ENCODE peak calls at places on chromosomes 1 and 21, in six cellular contexts. W is dorsolateral prefrontal cortex; G is heart left ventricle; E is astrocyte of the spinal cord; O is CD8-positive, alpha-beta T cell; A is ovary. X is an unnamed sample.

GRCh38 chr1:58823481-58824010 is 39.7 kb upstream of the JUN start:
- DNase-seq in W (no peak), G (no peak), E (peak; percentile 95), O (no peak), A (no peak), X (no peak)

GRCh38 chr21:46179708-46180078 is 4.6 kb downstream of the SPATC1L start:
- DNase-seq in W (no peak), G (no peak), E (no peak), O (no peak), A (no peak), X (no peak)

GRCh38 chr1:14794136-14794768 is 195.8 kb downstream of the KAZN start:
- DNase-seq in W (no peak), G (no peak), E (no peak), O (no peak), A (no peak), X (no peak)

GRCh38 chr1:117671781-117672501 is 66.1 kb downstream of the TENT5C start:
- DNase-seq in W (peak; percentile 48), G (peak; percentile 60), E (peak; percentile 27), O (no peak), A (peak; percentile 60), X (peak; percentile 78)

GRCh38 chr1:227762231-227762911 is 27.1 kb downstream of the SNAP47 start:
- DNase-seq in W (peak; percentile 82), G (peak; percentile 90), E (peak; percentile 79), O (peak; percentile 91), A (peak; percentile 89), X (peak; percentile 88)

GRCh38 chr1:188089461-188089860 is 1260.7 kb downstream of the PLA2G4A start:
- DNase-seq in W (no peak), G (no peak), E (no peak), O (no peak), A (no peak), X (no peak)

GRCh38 chr1:88463401-88463800 is 220.7 kb upstream of the PKN2 start:
- DNase-seq in W (no peak), G (no peak), E (no peak), O (no peak), A (no peak), X (no peak)

GRCh38 chr21:36478207-36478701 is 1.7 kb downstream of the CLDN14 start:
- DNase-seq in W (no peak), G (no peak), E (peak; percentile 80), O (no peak), A (no peak), X (no peak)

GRCh38 chr1:121444096-121444495 is 259.3 kb downstream of the SRGAP2C start:
- DNase-seq in W (no peak), G (no peak), E (no peak), O (no peak), A (no peak), X (no peak)

GRCh38 chr1:41436281-41437010 is 48.0 kb downstream of the EDN2 start:
- DNase-seq in W (no peak), G (no peak), E (no peak), O (no peak), A (no peak), X (no peak)

GRCh38 chr1:108955881-108956280 is 7.4 kb downstream of the CLCC1 start:
- DNase-seq in W (no peak), G (no peak), E (no peak), O (no peak), A (no peak), X (no peak)

GRCh38 chr1:162536511-162536910 is 25.0 kb upstream of the UAP1 start:
- DNase-seq in W (no peak), G (no peak), E (peak; percentile 51), O (no peak), A (no peak), X (no peak)

GRCh38 chr21:33549848-33550771 is 7.3 kb downstream of the SON start:
- DNase-seq in W (no peak), G (no peak), E (no peak), O (no peak), A (no peak), X (no peak)

GRCh38 chr1:34511802-34512201 is 243.0 kb upstream of the GJB5 start:
- DNase-seq in W (no peak), G (no peak), E (no peak), O (no peak), A (no peak), X (no peak)

GRCh38 chr1:86396503-86396900 is 379 bp upstream of the ODF2L start:
- DNase-seq in W (peak; percentile 14), G (no peak), E (no peak), O (no peak), A (no peak), X (no peak)

GRCh38 chr1:182175340-182176068 is 114.0 kb upstream of the ZNF648 start:
- DNase-seq in W (no peak), G (no peak), E (no peak), O (no peak), A (no peak), X (peak; percentile 64)

GRCh38 chr21:45324430-45325205 is 36.9 kb upstream of the POFUT2 start:
- DNase-seq in W (no peak), G (no peak), E (no peak), O (no peak), A (no peak), X (peak; percentile 36)

GRCh38 chr1:113109908-113110554 is 37.0 kb downstream of the LRIG2 start:
- DNase-seq in W (peak; percentile 51), G (peak; percentile 17), E (peak; percentile 93), O (no peak), A (peak; percentile 66), X (no peak)

GRCh38 chr1:54273092-54273836 is 73.3 kb downstream of the MRPL37 start:
- DNase-seq in W (peak; percentile 84), G (peak; percentile 56), E (peak; percentile 91), O (no peak), A (peak; percentile 91), X (peak; percentile 58)

GRCh38 chr1:9728451-9729295 is 77.1 kb downstream of the PIK3CD start:
- DNase-seq in W (peak; percentile 39), G (no peak), E (no peak), O (peak; percentile 79), A (no peak), X (no peak)

GRCh38 chr21:45112371-45112770 is 38.0 kb downstream of the ADARB1 start:
- DNase-seq in W (no peak), G (no peak), E (no peak), O (no peak), A (no peak), X (no peak)

GRCh38 chr1:218847966-218848365 is 325.7 kb upstream of the LYPLAL1 start:
- DNase-seq in W (no peak), G (no peak), E (no peak), O (no peak), A (no peak), X (no peak)

GRCh38 chr1:32918166-32918565 is 17.0 kb upstream of the TMEM54 start:
- DNase-seq in W (no peak), G (no peak), E (no peak), O (no peak), A (no peak), X (no peak)

GRCh38 chr1:78375996-78376395 is 114.8 kb upstream of the PTGFR start:
- DNase-seq in W (no peak), G (no peak), E (peak; percentile 81), O (no peak), A (no peak), X (no peak)

GRCh38 chr1:214417545-214418210 is 133.7 kb downstream of the PTPN14 start:
- DNase-seq in W (no peak), G (no peak), E (no peak), O (no peak), A (no peak), X (no peak)

GRCh38 chr1:230382060-230382491 is 44.1 kb downstream of the PGBD5 start:
- DNase-seq in W (peak; percentile 55), G (no peak), E (no peak), O (no peak), A (no peak), X (peak; percentile 64)

DNA sequence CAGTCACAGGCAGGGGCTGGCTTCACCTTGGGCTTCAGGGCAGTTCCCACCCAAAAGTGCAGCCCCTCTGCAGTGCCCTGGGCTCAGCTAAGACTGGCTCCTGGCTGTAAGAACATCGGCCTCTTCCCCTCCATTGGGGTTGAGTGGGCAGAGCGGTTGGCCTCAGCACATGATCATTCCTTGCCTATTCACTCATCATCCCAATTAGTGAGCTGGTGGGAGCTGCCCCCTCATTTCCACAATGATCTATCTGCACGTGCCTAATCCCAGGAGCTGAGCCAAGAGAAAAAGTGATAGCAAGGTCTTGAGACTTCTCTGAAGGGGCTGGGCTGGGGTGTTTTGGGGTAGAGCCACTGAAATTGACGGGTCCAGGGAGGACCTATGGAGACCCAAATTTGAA is 133.6 kb downstream of the SYF2 start:
- DNase-seq in W (no peak), G (no peak), E (no peak), O (no peak), A (no peak), X (no peak)
- H3K4me3 ChIP-seq in W (no peak overlapping the region), G (no peak overlapping the region), E (no peak overlapping the region), O (peak overlapping the region; percentile 21), A (no peak overlapping the region), X (no peak overlapping the region)

GRCh38 chr1:217585577-217585976 is 45.3 kb downstream of the GPATCH2 start:
- DNase-seq in W (no peak), G (no peak), E (no peak), O (no peak), A (no peak), X (no peak)
- TF ChIP-seq CTCF in W (no peak), G (no peak), E (no peak), O (no peak), A (no peak), X (no peak)

DNA sequence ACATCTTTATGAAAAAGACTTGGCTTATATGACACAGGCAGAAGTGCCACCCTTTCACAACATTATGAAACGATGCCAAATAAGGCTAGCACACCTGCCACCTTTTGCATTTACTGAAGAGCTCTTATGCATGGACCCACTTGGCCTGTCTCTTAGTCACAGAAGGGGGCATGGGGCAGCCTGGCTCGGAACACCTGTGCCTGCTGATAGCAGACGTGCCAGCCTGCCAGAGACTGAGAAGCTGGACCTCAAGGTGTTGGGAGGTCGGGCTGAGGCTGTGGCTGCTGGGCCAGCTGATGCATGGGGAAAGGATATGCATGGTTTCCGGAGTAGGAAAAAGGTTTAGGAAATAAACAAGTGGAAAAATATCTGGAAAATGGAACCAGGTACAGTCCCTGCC is 21.5 kb downstream of the RCAN1 start:
- DNase-seq in W (no peak), G (no peak), E (no peak), O (no peak), A (no peak), X (no peak)
- H3K4me3 ChIP-seq in W (no peak overlapping the region), G (no peak overlapping the region), E (no peak overlapping the region), O (no peak overlapping the region), A (no peak overlapping the region), X (no peak overlapping the region)

DNA sequence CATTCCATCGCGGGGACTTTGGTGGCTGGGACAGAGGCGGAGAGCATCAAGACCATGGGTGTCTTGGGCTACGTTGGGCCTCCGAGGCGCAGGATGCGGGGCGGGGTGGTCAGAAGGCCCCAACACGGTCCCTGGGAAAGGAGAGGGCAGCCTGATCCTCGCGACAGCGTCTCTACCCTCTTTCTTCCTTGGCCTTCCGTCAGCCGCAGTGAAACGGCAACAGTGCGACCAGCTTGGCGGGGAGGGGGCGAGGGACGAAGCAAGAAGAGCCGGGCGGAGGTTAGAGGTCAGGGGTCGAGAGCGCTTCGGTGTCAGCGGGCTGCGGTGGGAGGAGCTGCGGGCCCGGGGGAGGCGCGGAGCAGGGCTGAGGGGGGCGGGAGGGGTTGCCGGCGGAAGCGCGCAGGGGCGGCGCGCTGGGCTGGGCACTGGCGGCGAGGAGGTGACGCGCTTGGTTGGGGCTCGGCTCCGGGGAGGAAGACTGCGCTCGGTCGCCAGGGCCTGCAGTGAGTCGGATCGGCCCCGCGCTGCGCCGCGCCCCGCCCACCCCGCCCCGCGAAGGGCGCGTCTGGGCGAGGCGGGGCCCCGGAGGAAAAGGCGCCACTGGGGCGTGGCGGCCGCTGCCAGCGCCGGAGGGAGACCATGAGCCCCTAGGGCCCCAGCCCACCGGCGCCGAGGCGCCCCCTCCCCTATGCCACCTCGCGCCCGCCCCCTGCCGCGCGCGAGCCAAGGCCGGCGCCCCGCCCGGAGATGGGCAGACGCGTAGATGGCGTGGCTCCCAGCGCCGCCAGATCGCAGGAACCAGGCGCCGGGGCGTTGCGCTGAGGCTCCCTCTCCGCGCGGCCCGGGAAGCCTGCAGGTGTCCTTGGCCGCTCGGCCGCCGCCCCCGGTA is at the start of gene KCNC4:
- DNase-seq in W (peak; percentile 69), G (peak; percentile 92), E (peak; percentile 27), O (peak; percentile 94), A (peak; percentile 87), X (peak; percentile 94)
- TF ChIP-seq CTCF in W (no peak), G (peak; percentile 9), E (no peak), O (no peak), A (no peak), X (no peak)

X was measured in lower lobe of right lung.